ENCODE peak calls at places on chromosomes 12 and 14, in seven cellular contexts. L, R, E, O, G, C and X are unnamed samples.

GRCh38 chr12:47022296-47022695 is 57.1 kb upstream of the PCED1B start:
- DNase-seq in L (no peak), R (no peak), E (no peak), O (no peak), G (no peak), C (no peak), X (no peak)

GRCh38 chr12:103852498-103852992 is 11.5 kb upstream of the NT5DC3 start:
- DNase-seq in L (no peak), R (no peak), E (no peak), O (no peak), G (no peak), C (no peak), X (no peak)

GRCh38 chr12:110917961-110918360 is 2.4 kb downstream of the MYL2 start:
- DNase-seq in L (no peak), R (no peak), E (no peak), O (no peak), G (no peak), C (no peak), X (no peak)

GRCh38 chr14:105145381-105146180 is 23.0 kb downstream of the JAG2 start:
- DNase-seq in L (peak; percentile 22), R (no peak), E (no peak), O (peak; percentile 36), G (peak; percentile 10), C (no peak), X (no peak)

GRCh38 chr12:57154804-57155434 is 7.5 kb upstream of the LRP1-AS start:
- DNase-seq in L (no peak), R (no peak), E (no peak), O (no peak), G (no peak), C (no peak), X (no peak)

GRCh38 chr12:94100254-94100653 is 48.1 kb upstream of the PLXNC1 start:
- DNase-seq in L (no peak), R (no peak), E (no peak), O (no peak), G (no peak), C (peak; percentile 63), X (no peak)

GRCh38 chr14:77880056-77880455 is 80.1 kb downstream of the ADCK1 start:
- DNase-seq in L (no peak), R (no peak), E (peak; percentile 77), O (no peak), G (no peak), C (no peak), X (no peak)

GRCh38 chr12:116650585-116650984 is 87.3 kb downstream of the SPRING1 start:
- DNase-seq in L (no peak), R (no peak), E (no peak), O (no peak), G (no peak), C (no peak), X (no peak)

GRCh38 chr12:5171701-5172100 is 128.0 kb downstream of the KCNA5 start:
- DNase-seq in L (no peak), R (peak; percentile 18), E (no peak), O (no peak), G (no peak), C (no peak), X (peak; percentile 32)

GRCh38 chr14:55053018-55053417 is 1.6 kb downstream of the MAPK1IP1L start:
- DNase-seq in L (no peak), R (no peak), E (no peak), O (no peak), G (no peak), C (no peak), X (no peak)

GRCh38 chr14:55052259-55052930 is 948 bp downstream of the MAPK1IP1L start:
- DNase-seq in L (no peak), R (no peak), E (no peak), O (no peak), G (no peak), C (no peak), X (no peak)

GRCh38 chr14:55053500-55053899 is 2.1 kb downstream of the MAPK1IP1L start:
- DNase-seq in L (no peak), R (no peak), E (no peak), O (no peak), G (no peak), C (no peak), X (no peak)

GRCh38 chr14:55051426-55052258 is at the start of gene MAPK1IP1L:
- DNase-seq in L (peak; percentile 95), R (peak; percentile 89), E (peak; percentile 88), O (peak; percentile 96), G (peak; percentile 94), C (peak; percentile 46), X (peak; percentile 91)

GRCh38 chr14:55054098-55054497 is 2.7 kb downstream of the MAPK1IP1L start:
- DNase-seq in L (no peak), R (no peak), E (no peak), O (no peak), G (no peak), C (no peak), X (no peak)
- H3K4me1 ChIP-seq in L (peaks cover 23% of the 10 kb centered on the region), R (peaks cover 32% of the 10 kb centered on the region), E (peaks cover 20% of the 10 kb centered on the region), O (peaks cover 20% of the 10 kb centered on the region), G (peaks cover 6% of the 10 kb centered on the region), C (peaks cover 18% of the 10 kb centered on the region), X (peaks cover 18% of the 10 kb centered on the region)

DNA sequence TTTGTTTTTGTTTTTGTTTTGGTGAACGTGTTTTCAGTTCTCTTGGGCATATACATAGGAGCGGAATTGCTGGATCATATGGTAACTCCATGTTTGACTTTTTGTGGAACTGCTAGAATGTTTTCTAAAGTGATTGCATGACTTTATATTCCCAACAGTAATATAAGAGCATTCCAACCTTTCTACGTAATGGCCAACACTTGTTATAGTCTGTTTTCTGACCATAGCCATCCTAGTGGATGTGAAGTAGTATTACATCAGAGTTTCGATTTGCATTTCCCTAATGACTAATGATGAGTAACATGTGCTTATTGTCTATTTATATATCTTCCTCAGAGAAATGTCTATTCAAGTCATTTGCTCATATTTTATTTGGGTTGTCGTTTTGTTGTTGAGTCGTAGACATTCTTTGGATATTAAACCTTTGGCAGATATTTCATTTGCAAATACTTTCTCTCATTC is 268.7 kb downstream of the AEBP2 start:
- DNase-seq in L (no peak), R (no peak), E (no peak), O (no peak), G (no peak), C (no peak), X (no peak)
- TF ChIP-seq CTCF in L (no peak), R (no peak), E (no peak), O (no peak), G (no peak), C (peak; percentile 3), X (no peak)

GRCh38 chr14:73752297-73752992 is 38.3 kb upstream of the PNMA1 start:
- DNase-seq in L (peak; percentile 68), R (peak; percentile 81), E (peak; percentile 90), O (peak; percentile 74), G (peak; percentile 75), C (no peak), X (no peak)
- H3K4me1 ChIP-seq in L (peaks cover 79% of the 10 kb centered on the region), R (peaks cover 100% of the 10 kb centered on the region), E (peaks cover 95% of the 10 kb centered on the region), O (peaks cover 99% of the 10 kb centered on the region), G (peaks cover 55% of the 10 kb centered on the region), C (peaks cover 93% of the 10 kb centered on the region), X (peaks cover 63% of the 10 kb centered on the region)

GRCh38 chr12:107402041-107403022 is 283.3 kb upstream of the PWP1 start:
- DNase-seq in L (peak; percentile 34), R (peak; percentile 76), E (peak; percentile 52), O (peak; percentile 62), G (no peak), C (peak; percentile 49), X (peak; percentile 30)
- TF ChIP-seq CTCF in L (no peak), R (peak; percentile 24), E (peak; percentile 49), O (no peak), G (no peak), C (peak; percentile 92), X (peak; percentile 36)

GRCh38 chr12:43758247-43758727 is 303 bp downstream of the PUS7L start:
- DNase-seq in L (no peak), R (peak; percentile 47), E (peak; percentile 50), O (no peak), G (no peak), C (no peak), X (peak; percentile 45)
- H3K4me1 ChIP-seq in L (peaks cover 30% of the 10 kb centered on the region), R (peaks cover 20% of the 10 kb centered on the region), E (peaks cover 26% of the 10 kb centered on the region), O (peaks cover 33% of the 10 kb centered on the region), G (peaks cover 12% of the 10 kb centered on the region), C (peaks cover 37% of the 10 kb centered on the region), X (peaks cover 20% of the 10 kb centered on the region)

GRCh38 chr12:71552728-71553501 is 110.7 kb downstream of the ZFC3H1 start:
- DNase-seq in L (no peak), R (no peak), E (no peak), O (no peak), G (no peak), C (no peak), X (no peak)

GRCh38 chr12:71548906-71549305 is 109.3 kb downstream of the LGR5 start:
- DNase-seq in L (no peak), R (no peak), E (no peak), O (no peak), G (no peak), C (no peak), X (no peak)

GRCh38 chr12:71546322-71546861 is 106.8 kb downstream of the LGR5 start:
- DNase-seq in L (no peak), R (no peak), E (no peak), O (no peak), G (no peak), C (no peak), X (no peak)

GRCh38 chr12:71556471-71556870 is 107.2 kb downstream of the ZFC3H1 start:
- DNase-seq in L (no peak), R (no peak), E (no peak), O (no peak), G (no peak), C (no peak), X (no peak)

GRCh38 chr12:71551529-71551928 is 111.9 kb downstream of the LGR5 start:
- DNase-seq in L (no peak), R (no peak), E (no peak), O (no peak), G (no peak), C (no peak), X (no peak)
- TF ChIP-seq CTCF in L (no peak), R (no peak), E (no peak), O (no peak), G (no peak), C (peak; percentile 39), X (no peak)

DNA sequence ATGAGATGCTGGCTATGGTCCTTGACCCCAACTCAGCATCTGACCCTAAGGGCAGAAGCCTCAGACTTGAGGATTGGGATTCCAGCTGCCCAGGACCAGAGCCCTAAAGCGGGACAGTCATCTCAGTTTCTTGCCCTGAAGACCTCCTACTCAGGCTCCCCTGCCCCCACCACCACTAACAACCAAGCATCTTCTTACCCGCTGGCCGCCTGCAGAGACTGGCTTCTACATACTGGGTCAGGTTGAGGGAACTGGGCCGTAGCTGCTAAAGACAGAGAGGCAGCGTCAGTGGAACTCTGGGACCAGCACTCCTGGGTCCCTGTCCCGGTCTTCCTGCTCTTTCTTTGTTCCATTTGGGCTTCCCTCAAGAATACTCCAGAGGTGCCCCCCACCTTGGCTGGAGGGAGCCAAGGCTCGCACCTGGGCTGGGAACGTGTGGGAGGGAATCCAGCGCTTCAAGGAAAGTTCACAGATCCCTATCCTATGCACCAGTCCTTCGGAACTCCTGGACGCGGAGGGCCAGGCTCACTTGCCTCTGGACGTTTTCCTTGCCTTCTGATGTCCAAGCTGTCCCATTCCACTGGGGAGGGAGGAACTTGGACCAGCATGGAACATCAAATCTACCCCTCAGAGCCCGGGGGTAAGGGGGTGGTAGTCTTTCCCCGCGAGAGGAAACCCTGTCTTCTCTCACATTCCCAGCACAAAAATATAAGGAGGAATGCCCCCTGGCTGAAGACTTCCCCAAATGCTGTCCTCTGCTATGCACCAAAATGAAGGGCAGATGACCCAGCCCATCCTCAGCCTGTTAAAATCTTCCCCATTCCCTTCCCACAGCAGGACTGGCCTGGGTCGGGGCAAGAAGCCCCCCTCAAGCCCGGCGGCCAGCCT is 794 bp downstream of the RARG start:
- DNase-seq in L (no peak), R (no peak), E (peak; percentile 51), O (no peak), G (no peak), C (no peak), X (no peak)
- H3K4me1 ChIP-seq in L (no peaks in the 10 kb centered on the region), R (peaks cover 32% of the 10 kb centered on the region), E (peaks cover 46% of the 10 kb centered on the region), O (peaks cover 36% of the 10 kb centered on the region), G (peaks cover 19% of the 10 kb centered on the region), C (peaks cover 46% of the 10 kb centered on the region), X (peaks cover 22% of the 10 kb centered on the region)

GRCh38 chr14:73283592-73284379 is 46.5 kb downstream of the PAPLN start:
- DNase-seq in L (no peak), R (no peak), E (no peak), O (no peak), G (no peak), C (no peak), X (no peak)
- TF ChIP-seq CTCF in L (no peak), R (no peak), E (no peak), O (no peak), G (no peak), C (peak; percentile 21), X (no peak)